ENCODE peak calls at places on chromosomes 1 and 21, in seven cellular contexts. One of them, this sample, is unnamed.

GRCh38 chr1:153490272-153491051 is 30.0 kb upstream of the S100A7 start:
- DNase-seq in H1: no peak
- DNase-seq in GM12878: no peak
- DNase-seq in HCT116: peak; percentile 93
- DNase-seq in HepG2: no peak
- DNase-seq in SK-N-SH: no peak
- DNase-seq in K562: no peak
- DNase-seq in this sample: no peak

GRCh38 chr1:6827081-6827480 is 41.8 kb downstream of the CAMTA1 start:
- DNase-seq in SK-N-SH: no peak
- DNase-seq in GM12878: no peak
- DNase-seq in HCT116: no peak
- DNase-seq in K562: no peak
- DNase-seq in H1: no peak
- DNase-seq in HepG2: no peak
- DNase-seq in this sample: no peak

GRCh38 chr1:112870887-112871646 is 84.9 kb downstream of the SLC16A1 start:
- DNase-seq in SK-N-SH: no peak
- DNase-seq in H1: no peak
- DNase-seq in GM12878: no peak
- DNase-seq in HepG2: no peak
- DNase-seq in K562: no peak
- DNase-seq in HCT116: no peak
- DNase-seq in this sample: no peak

GRCh38 chr1:19435851-19436465 is 49.4 kb downstream of the CAPZB start:
- DNase-seq in H1: no peak
- DNase-seq in HCT116: no peak
- DNase-seq in SK-N-SH: no peak
- DNase-seq in K562: no peak
- DNase-seq in GM12878: no peak
- DNase-seq in HepG2: peak; percentile 44
- DNase-seq in this sample: no peak

GRCh38 chr1:114956570-114956969 is 73.1 kb upstream of the TSHB start:
- DNase-seq in K562: no peak
- DNase-seq in H1: no peak
- DNase-seq in HCT116: peak; percentile 21
- DNase-seq in GM12878: no peak
- DNase-seq in SK-N-SH: no peak
- DNase-seq in HepG2: peak; percentile 5
- DNase-seq in this sample: peak; percentile 54

GRCh38 chr1:119964673-119965363 is 68.5 kb upstream of the ADAM30 start:
- DNase-seq in HCT116: no peak
- DNase-seq in K562: no peak
- DNase-seq in HepG2: no peak
- DNase-seq in H1: no peak
- DNase-seq in SK-N-SH: no peak
- DNase-seq in GM12878: no peak
- DNase-seq in this sample: no peak

GRCh38 chr21:38766987-38767722 is 38.6 kb upstream of the ETS2 start:
- DNase-seq in K562: no peak
- DNase-seq in H1: no peak
- DNase-seq in GM12878: peak; percentile 96
- DNase-seq in SK-N-SH: no peak
- DNase-seq in HepG2: peak; percentile 20
- DNase-seq in HCT116: no peak
- DNase-seq in this sample: no peak

GRCh38 chr1:206507395-206508129 is at the start of gene RASSF5:
- DNase-seq in K562: peak; percentile 65
- DNase-seq in H1: peak; percentile 94
- DNase-seq in GM12878: no peak
- DNase-seq in SK-N-SH: peak; percentile 77
- DNase-seq in HCT116: no peak
- DNase-seq in HepG2: no peak
- DNase-seq in this sample: peak; percentile 85

GRCh38 chr21:32412162-32412997 is at the start of gene EVA1C:
- DNase-seq in HCT116: no peak
- DNase-seq in H1: peak; percentile 79
- DNase-seq in GM12878: no peak
- DNase-seq in HepG2: no peak
- DNase-seq in SK-N-SH: peak; percentile 82
- DNase-seq in K562: no peak
- DNase-seq in this sample: peak; percentile 51

GRCh38 chr1:59393211-59394180 is 96.6 kb downstream of the FGGY start:
- DNase-seq in GM12878: no peak
- DNase-seq in H1: no peak
- DNase-seq in SK-N-SH: no peak
- DNase-seq in K562: peak; percentile 48
- DNase-seq in HepG2: peak; percentile 50
- DNase-seq in HCT116: no peak
- DNase-seq in this sample: peak; percentile 2
- TF ChIP-seq JUND in GM12878: no peak
- TF ChIP-seq JUND in H1: no peak
- TF ChIP-seq JUND in SK-N-SH: peak; percentile 21
- TF ChIP-seq JUND in K562: peak; percentile 39
- TF ChIP-seq JUND in HepG2: no peak
- TF ChIP-seq JUND in HCT116: no peak
- TF ChIP-seq JUND in this sample: no peak

GRCh38 chr1:116832268-116832931 is 77.3 kb upstream of the PTGFRN start:
- DNase-seq in HCT116: no peak
- DNase-seq in HepG2: no peak
- DNase-seq in K562: no peak
- DNase-seq in H1: no peak
- DNase-seq in SK-N-SH: no peak
- DNase-seq in GM12878: no peak
- DNase-seq in this sample: no peak

GRCh38 chr1:116835161-116835560 is 74.6 kb upstream of the PTGFRN start:
- DNase-seq in HCT116: no peak
- DNase-seq in GM12878: no peak
- DNase-seq in HepG2: no peak
- DNase-seq in SK-N-SH: no peak
- DNase-seq in H1: no peak
- DNase-seq in K562: no peak
- DNase-seq in this sample: no peak

GRCh38 chr1:116833655-116834054 is 76.1 kb upstream of the PTGFRN start:
- DNase-seq in HepG2: no peak
- DNase-seq in GM12878: no peak
- DNase-seq in K562: no peak
- DNase-seq in H1: no peak
- DNase-seq in HCT116: no peak
- DNase-seq in SK-N-SH: no peak
- DNase-seq in this sample: no peak

GRCh38 chr1:116834605-116835004 is 75.1 kb upstream of the PTGFRN start:
- DNase-seq in H1: no peak
- DNase-seq in SK-N-SH: no peak
- DNase-seq in HepG2: no peak
- DNase-seq in HCT116: no peak
- DNase-seq in K562: no peak
- DNase-seq in GM12878: no peak
- DNase-seq in this sample: no peak

DNA sequence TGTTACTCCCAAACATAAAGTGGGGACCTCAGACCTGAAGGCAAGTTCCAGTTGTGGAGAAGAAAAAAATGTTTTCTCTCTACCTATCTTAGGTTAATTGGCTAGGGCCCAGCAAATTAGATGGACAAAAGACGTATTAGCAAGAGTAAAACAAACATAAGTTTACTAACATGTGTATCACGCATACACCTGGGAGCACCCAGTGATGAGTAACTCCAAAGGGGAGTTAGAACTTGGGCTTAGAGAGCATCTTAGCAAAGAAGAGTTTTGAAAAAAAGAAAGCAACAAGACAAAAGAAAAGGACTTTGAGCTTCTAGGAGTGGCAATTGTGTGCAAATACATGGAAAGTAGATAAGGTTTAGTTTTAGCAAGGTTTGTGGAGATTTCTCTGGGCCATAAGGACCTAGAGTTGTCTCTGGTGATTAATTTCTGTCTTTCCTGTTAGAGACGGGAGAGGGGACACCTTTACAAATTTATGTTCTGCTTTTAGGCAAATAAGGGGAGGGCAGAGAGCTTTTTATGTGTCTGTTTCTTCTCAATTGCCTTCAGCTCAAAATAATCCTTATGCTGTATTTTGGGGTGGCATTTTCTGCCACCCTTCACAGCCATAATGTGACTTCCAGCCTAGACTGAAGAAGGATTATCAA is 76.7 kb upstream of the PTGFRN start:
- DNase-seq in K562: no peak
- DNase-seq in SK-N-SH: no peak
- DNase-seq in H1: no peak
- DNase-seq in HepG2: no peak
- DNase-seq in HCT116: no peak
- DNase-seq in GM12878: no peak
- DNase-seq in this sample: no peak
- TF ChIP-seq JUND in K562: no peak
- TF ChIP-seq JUND in SK-N-SH: no peak
- TF ChIP-seq JUND in H1: no peak
- TF ChIP-seq JUND in HepG2: no peak
- TF ChIP-seq JUND in HCT116: no peak
- TF ChIP-seq JUND in GM12878: no peak
- TF ChIP-seq JUND in this sample: no peak

DNA sequence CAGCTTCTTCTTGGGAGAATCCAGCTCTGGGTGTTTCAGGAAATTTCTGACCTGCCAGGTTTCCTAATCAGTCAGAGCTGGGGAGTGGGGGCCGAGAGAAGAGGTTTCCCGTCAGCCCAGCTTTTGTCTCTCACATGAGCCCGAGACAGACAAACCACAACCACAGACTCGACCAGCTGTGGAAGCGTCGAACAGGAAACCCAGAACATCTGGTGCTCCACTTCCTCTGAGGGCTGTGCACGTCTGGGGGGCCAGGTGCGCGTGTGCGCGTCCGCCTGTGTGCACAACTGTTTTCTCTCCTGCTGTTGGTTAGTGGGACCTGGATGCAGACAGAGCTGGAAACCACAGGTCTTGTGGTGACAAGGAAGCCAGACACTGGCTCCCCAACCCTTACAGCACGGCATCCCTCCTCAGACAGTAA is 113.0 kb upstream of the SLC25A33 start:
- DNase-seq in H1: no peak
- DNase-seq in SK-N-SH: no peak
- DNase-seq in K562: no peak
- DNase-seq in GM12878: peak; percentile 93
- DNase-seq in HepG2: no peak
- DNase-seq in HCT116: no peak
- DNase-seq in this sample: no peak
- TF ChIP-seq JUND in H1: no peak
- TF ChIP-seq JUND in SK-N-SH: no peak
- TF ChIP-seq JUND in K562: no peak
- TF ChIP-seq JUND in GM12878: no peak
- TF ChIP-seq JUND in HepG2: no peak
- TF ChIP-seq JUND in HCT116: no peak
- TF ChIP-seq JUND in this sample: no peak

GRCh38 chr1:26877326-26877725 is 12.8 kb downstream of the GPN2 start:
- DNase-seq in K562: no peak
- DNase-seq in H1: no peak
- DNase-seq in GM12878: no peak
- DNase-seq in SK-N-SH: no peak
- DNase-seq in HCT116: no peak
- DNase-seq in HepG2: no peak
- DNase-seq in this sample: no peak

GRCh38 chr1:26879793-26880192 is 10.3 kb downstream of the GPN2 start:
- DNase-seq in HepG2: no peak
- DNase-seq in SK-N-SH: no peak
- DNase-seq in K562: no peak
- DNase-seq in HCT116: no peak
- DNase-seq in H1: no peak
- DNase-seq in GM12878: no peak
- DNase-seq in this sample: no peak

DNA sequence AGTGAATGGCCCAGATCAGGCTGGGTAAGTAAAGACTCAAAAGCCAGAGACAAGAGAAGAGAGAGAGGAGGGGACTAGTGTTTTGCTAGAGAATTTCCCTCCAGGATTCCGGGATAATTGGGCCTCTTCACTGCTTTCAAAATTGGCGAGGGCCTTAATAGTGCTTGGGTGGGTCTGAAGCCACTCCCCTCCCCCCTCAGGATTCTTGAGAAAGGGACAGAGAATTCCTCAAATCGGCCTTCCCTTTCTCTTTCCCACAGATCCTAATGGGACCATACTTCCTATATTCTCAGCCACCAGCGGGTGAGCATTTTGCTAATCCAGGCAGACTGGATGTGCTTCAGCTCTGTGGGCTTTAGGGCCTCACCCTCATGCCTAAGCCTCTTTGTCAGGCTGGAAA is 11.9 kb downstream of the SFN start:
- DNase-seq in HCT116: no peak
- DNase-seq in HepG2: no peak
- DNase-seq in GM12878: no peak
- DNase-seq in K562: no peak
- DNase-seq in H1: no peak
- DNase-seq in SK-N-SH: no peak
- DNase-seq in this sample: no peak
- TF ChIP-seq JUND in HCT116: no peak
- TF ChIP-seq JUND in HepG2: no peak
- TF ChIP-seq JUND in GM12878: no peak
- TF ChIP-seq JUND in K562: no peak
- TF ChIP-seq JUND in H1: no peak
- TF ChIP-seq JUND in SK-N-SH: no peak
- TF ChIP-seq JUND in this sample: no peak

DNA sequence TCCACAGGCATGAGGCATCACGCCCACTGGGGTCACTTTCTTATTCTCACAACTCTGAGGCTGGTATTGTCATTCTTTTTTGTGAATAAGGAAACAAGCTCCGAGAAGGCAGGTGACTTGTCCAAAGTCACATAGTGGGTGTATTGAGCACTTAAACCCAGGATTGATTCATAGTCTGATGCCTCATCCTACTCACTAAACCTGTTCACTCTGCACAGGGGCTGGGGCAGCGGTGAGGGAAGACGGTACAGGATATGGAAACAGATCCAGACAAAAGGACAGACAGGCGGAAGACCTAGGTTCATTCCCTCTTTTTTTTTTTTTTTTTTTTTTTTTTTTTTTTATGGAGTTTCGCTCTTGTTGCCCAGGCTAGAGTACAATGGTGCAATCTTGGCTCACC is 56.6 kb downstream of the NKAIN1 start:
- DNase-seq in H1: no peak
- DNase-seq in HCT116: no peak
- DNase-seq in K562: no peak
- DNase-seq in HepG2: no peak
- DNase-seq in GM12878: no peak
- DNase-seq in SK-N-SH: no peak
- DNase-seq in this sample: no peak
- TF ChIP-seq JUND in H1: no peak
- TF ChIP-seq JUND in HCT116: no peak
- TF ChIP-seq JUND in K562: no peak
- TF ChIP-seq JUND in HepG2: no peak
- TF ChIP-seq JUND in GM12878: no peak
- TF ChIP-seq JUND in SK-N-SH: no peak
- TF ChIP-seq JUND in this sample: no peak